ENCODE peak calls at places on chromosome 16, in six cellular contexts. One of them, this sample, is unnamed.
A peak's percentile ranks its signal among the peaks of the same experiment; 100 is the strongest.

GRCh38 chr16:86995456-86995855 is 321.7 kb downstream of the C16orf95 start:
- DNase-seq in OCI-LY7: no peak
- DNase-seq in HCEC 1CT: no peak
- DNase-seq in ACHN: no peak
- DNase-seq in HuH-7.5: no peak
- DNase-seq in neuronal stem cell: no peak
- DNase-seq in this sample: no peak

GRCh38 chr16:72099377-72099818 is 5.8 kb downstream of the DHX38 start:
- DNase-seq in HCEC 1CT: peak; percentile 34
- DNase-seq in HuH-7.5: peak; percentile 85
- DNase-seq in OCI-LY7: peak; percentile 67
- DNase-seq in ACHN: peak; percentile 77
- DNase-seq in neuronal stem cell: peak; percentile 27
- DNase-seq in this sample: peak; percentile 29

GRCh38 chr16:67504190-67505021 is 21.1 kb upstream of the AGRP start:
- DNase-seq in HuH-7.5: no peak
- DNase-seq in HCEC 1CT: no peak
- DNase-seq in OCI-LY7: peak; percentile 68
- DNase-seq in ACHN: no peak
- DNase-seq in neuronal stem cell: no peak
- DNase-seq in this sample: no peak

GRCh38 chr16:2977440-2977839 is 2.8 kb downstream of the PKMYT1 start:
- DNase-seq in HuH-7.5: no peak
- DNase-seq in OCI-LY7: no peak
- DNase-seq in ACHN: no peak
- DNase-seq in neuronal stem cell: no peak
- DNase-seq in HCEC 1CT: no peak
- DNase-seq in this sample: no peak

GRCh38 chr16:89577055-89577759 is 1.6 kb downstream of the CPNE7 start:
- DNase-seq in ACHN: no peak
- DNase-seq in HCEC 1CT: no peak
- DNase-seq in neuronal stem cell: no peak
- DNase-seq in OCI-LY7: no peak
- DNase-seq in HuH-7.5: no peak
- DNase-seq in this sample: no peak

GRCh38 chr16:53249331-53249730 is 184.9 kb upstream of the RBL2 start:
- DNase-seq in neuronal stem cell: no peak
- DNase-seq in HCEC 1CT: no peak
- DNase-seq in HuH-7.5: no peak
- DNase-seq in ACHN: no peak
- DNase-seq in OCI-LY7: no peak
- DNase-seq in this sample: no peak

GRCh38 chr16:84040823-84041391 is 1.7 kb downstream of the SLC38A8 start:
- DNase-seq in OCI-LY7: no peak
- DNase-seq in HCEC 1CT: no peak
- DNase-seq in HuH-7.5: no peak
- DNase-seq in ACHN: no peak
- DNase-seq in neuronal stem cell: no peak
- DNase-seq in this sample: no peak

GRCh38 chr16:79286646-79287423 is 313.7 kb downstream of the MAF start:
- DNase-seq in neuronal stem cell: no peak
- DNase-seq in ACHN: no peak
- DNase-seq in HuH-7.5: no peak
- DNase-seq in OCI-LY7: peak; percentile 91
- DNase-seq in HCEC 1CT: no peak
- DNase-seq in this sample: no peak

GRCh38 chr16:86428729-86429472 is 81.4 kb upstream of the FOXF1 start:
- DNase-seq in OCI-LY7: no peak
- DNase-seq in neuronal stem cell: no peak
- DNase-seq in ACHN: no peak
- DNase-seq in HCEC 1CT: no peak
- DNase-seq in HuH-7.5: no peak
- DNase-seq in this sample: no peak

GRCh38 chr16:68776821-68777485 is 39.9 kb downstream of the CDH1 start:
- DNase-seq in OCI-LY7: no peak
- DNase-seq in neuronal stem cell: no peak
- DNase-seq in HCEC 1CT: no peak
- DNase-seq in ACHN: no peak
- DNase-seq in HuH-7.5: no peak
- DNase-seq in this sample: no peak

GRCh38 chr16:1771864-1772361 is 570 bp upstream of the NME3 start:
- DNase-seq in neuronal stem cell: peak; percentile 24
- DNase-seq in HuH-7.5: no peak
- DNase-seq in HCEC 1CT: no peak
- DNase-seq in ACHN: no peak
- DNase-seq in OCI-LY7: peak; percentile 55
- DNase-seq in this sample: no peak

GRCh38 chr16:80489173-80489572 is 51.6 kb upstream of the DYNLRB2 start:
- DNase-seq in HCEC 1CT: no peak
- DNase-seq in ACHN: no peak
- DNase-seq in OCI-LY7: no peak
- DNase-seq in HuH-7.5: no peak
- DNase-seq in neuronal stem cell: no peak
- DNase-seq in this sample: no peak

GRCh38 chr16:89598199-89598598 is 15.2 kb upstream of the DPEP1 start:
- DNase-seq in ACHN: peak; percentile 49
- DNase-seq in HuH-7.5: peak; percentile 70
- DNase-seq in neuronal stem cell: no peak
- DNase-seq in OCI-LY7: no peak
- DNase-seq in HCEC 1CT: peak; percentile 54
- DNase-seq in this sample: no peak

GRCh38 chr16:74892574-74893461 is 92.1 kb downstream of the WDR59 start:
- DNase-seq in neuronal stem cell: no peak
- DNase-seq in ACHN: no peak
- DNase-seq in OCI-LY7: no peak
- DNase-seq in HuH-7.5: no peak
- DNase-seq in HCEC 1CT: no peak
- DNase-seq in this sample: no peak

GRCh38 chr16:49183911-49184310 is 97.7 kb downstream of the CBLN1 start:
- DNase-seq in HCEC 1CT: peak; percentile 7
- DNase-seq in HuH-7.5: no peak
- DNase-seq in neuronal stem cell: peak; percentile 15
- DNase-seq in OCI-LY7: peak; percentile 64
- DNase-seq in ACHN: peak; percentile 51
- DNase-seq in this sample: no peak

GRCh38 chr16:79595916-79596450 is 4.6 kb downstream of the MAF start:
- DNase-seq in HCEC 1CT: no peak
- DNase-seq in OCI-LY7: no peak
- DNase-seq in neuronal stem cell: no peak
- DNase-seq in HuH-7.5: no peak
- DNase-seq in ACHN: no peak
- DNase-seq in this sample: no peak

GRCh38 chr16:50719401-50720337 is 22.2 kb upstream of the CYLD start:
- DNase-seq in HCEC 1CT: no peak
- DNase-seq in neuronal stem cell: no peak
- DNase-seq in HuH-7.5: no peak
- DNase-seq in OCI-LY7: no peak
- DNase-seq in ACHN: no peak
- DNase-seq in this sample: no peak

GRCh38 chr16:14283786-14284185 is 212.7 kb downstream of the MRTFB start:
- DNase-seq in neuronal stem cell: no peak
- DNase-seq in HuH-7.5: no peak
- DNase-seq in OCI-LY7: no peak
- DNase-seq in ACHN: no peak
- DNase-seq in HCEC 1CT: no peak
- DNase-seq in this sample: no peak

GRCh38 chr16:46862555-46863447 is 21.4 kb upstream of the GPT2 start:
- DNase-seq in HCEC 1CT: peak; percentile 60
- DNase-seq in HuH-7.5: no peak
- DNase-seq in neuronal stem cell: no peak
- DNase-seq in ACHN: no peak
- DNase-seq in OCI-LY7: no peak
- DNase-seq in this sample: no peak

GRCh38 chr16:66007717-66008116 is 358.8 kb upstream of the CDH5 start:
- DNase-seq in ACHN: no peak
- DNase-seq in OCI-LY7: no peak
- DNase-seq in HCEC 1CT: peak; percentile 77
- DNase-seq in neuronal stem cell: no peak
- DNase-seq in HuH-7.5: no peak
- DNase-seq in this sample: no peak

GRCh38 chr16:1101573-1102332 is 5.7 kb upstream of the C1QTNF8 start:
- DNase-seq in ACHN: no peak
- DNase-seq in HuH-7.5: no peak
- DNase-seq in neuronal stem cell: no peak
- DNase-seq in OCI-LY7: no peak
- DNase-seq in HCEC 1CT: no peak
- DNase-seq in this sample: no peak

GRCh38 chr16:9139965-9140364 is 48.5 kb downstream of the HAPSTR1 start:
- DNase-seq in HCEC 1CT: peak; percentile 31
- DNase-seq in neuronal stem cell: no peak
- DNase-seq in ACHN: peak; percentile 54
- DNase-seq in OCI-LY7: peak; percentile 79
- DNase-seq in HuH-7.5: no peak
- DNase-seq in this sample: no peak

GRCh38 chr16:85656351-85657266 is 32.1 kb downstream of the GINS2 start:
- DNase-seq in ACHN: no peak
- DNase-seq in HuH-7.5: no peak
- DNase-seq in OCI-LY7: no peak
- DNase-seq in neuronal stem cell: no peak
- DNase-seq in HCEC 1CT: no peak
- DNase-seq in this sample: no peak

GRCh38 chr16:65024649-65025243 is 97.1 kb downstream of the CDH11 start:
- DNase-seq in ACHN: no peak
- DNase-seq in OCI-LY7: no peak
- DNase-seq in HuH-7.5: no peak
- DNase-seq in neuronal stem cell: no peak
- DNase-seq in HCEC 1CT: peak; percentile 28
- DNase-seq in this sample: peak; percentile 85

GRCh38 chr16:1990336-1991134 is 765 bp downstream of the SYNGR3 start:
- DNase-seq in HuH-7.5: peak; percentile 75
- DNase-seq in ACHN: peak; percentile 20
- DNase-seq in OCI-LY7: peak; percentile 58
- DNase-seq in neuronal stem cell: no peak
- DNase-seq in HCEC 1CT: no peak
- DNase-seq in this sample: no peak

GRCh38 chr16:73093146-73094144 is 45.5 kb upstream of the ZFHX3 start:
- DNase-seq in neuronal stem cell: no peak
- DNase-seq in HuH-7.5: no peak
- DNase-seq in OCI-LY7: no peak
- DNase-seq in HCEC 1CT: no peak
- DNase-seq in ACHN: no peak
- DNase-seq in this sample: no peak

GRCh38 chr16:64311241-64311640 is 810.6 kb downstream of the CDH11 start:
- DNase-seq in OCI-LY7: no peak
- DNase-seq in HuH-7.5: no peak
- DNase-seq in HCEC 1CT: no peak
- DNase-seq in neuronal stem cell: no peak
- DNase-seq in ACHN: peak; percentile 84
- DNase-seq in this sample: no peak

GRCh38 chr16:1355591-1355990 is 3.9 kb downstream of the GNPTG start:
- DNase-seq in HCEC 1CT: no peak
- DNase-seq in ACHN: no peak
- DNase-seq in HuH-7.5: no peak
- DNase-seq in OCI-LY7: no peak
- DNase-seq in neuronal stem cell: no peak
- DNase-seq in this sample: no peak

GRCh38 chr16:86494039-86494564 is 16.2 kb upstream of the FOXF1 start:
- DNase-seq in HuH-7.5: no peak
- DNase-seq in ACHN: no peak
- DNase-seq in HCEC 1CT: no peak
- DNase-seq in OCI-LY7: no peak
- DNase-seq in neuronal stem cell: no peak
- DNase-seq in this sample: no peak

GRCh38 chr16:50862818-50863672 is 121.2 kb downstream of the CYLD start:
- DNase-seq in neuronal stem cell: no peak
- DNase-seq in HCEC 1CT: no peak
- DNase-seq in HuH-7.5: no peak
- DNase-seq in OCI-LY7: no peak
- DNase-seq in ACHN: no peak
- DNase-seq in this sample: no peak

GRCh38 chr16:70395345-70395901 is 43.5 kb downstream of the ST3GAL2 start:
- DNase-seq in neuronal stem cell: peak; percentile 48
- DNase-seq in HuH-7.5: peak; percentile 94
- DNase-seq in HCEC 1CT: peak; percentile 52
- DNase-seq in OCI-LY7: peak; percentile 76
- DNase-seq in ACHN: peak; percentile 67
- DNase-seq in this sample: no peak

GRCh38 chr16:85641776-85642176 is 28.7 kb downstream of the GSE1 start:
- DNase-seq in ACHN: no peak
- DNase-seq in OCI-LY7: no peak
- DNase-seq in HuH-7.5: no peak
- DNase-seq in HCEC 1CT: no peak
- DNase-seq in neuronal stem cell: no peak
- DNase-seq in this sample: no peak

GRCh38 chr16:83933885-83934683 is 19.0 kb upstream of the OSGIN1 start:
- DNase-seq in ACHN: no peak
- DNase-seq in HuH-7.5: no peak
- DNase-seq in neuronal stem cell: no peak
- DNase-seq in OCI-LY7: no peak
- DNase-seq in HCEC 1CT: no peak
- DNase-seq in this sample: no peak

GRCh38 chr16:35198223-35199199 is 1739.1 kb downstream of the TP53TG3F start:
- DNase-seq in neuronal stem cell: no peak
- DNase-seq in HCEC 1CT: no peak
- DNase-seq in ACHN: no peak
- DNase-seq in OCI-LY7: no peak
- DNase-seq in HuH-7.5: no peak
- DNase-seq in this sample: no peak

GRCh38 chr16:66551788-66552287 is 538 bp upstream of the CKLF start:
- DNase-seq in neuronal stem cell: no peak
- DNase-seq in OCI-LY7: peak; percentile 26
- DNase-seq in HCEC 1CT: no peak
- DNase-seq in HuH-7.5: no peak
- DNase-seq in ACHN: no peak
- DNase-seq in this sample: no peak

GRCh38 chr16:9854665-9855064 is 327.6 kb downstream of the GRIN2A start:
- DNase-seq in neuronal stem cell: no peak
- DNase-seq in HCEC 1CT: peak; percentile 89
- DNase-seq in HuH-7.5: no peak
- DNase-seq in ACHN: no peak
- DNase-seq in OCI-LY7: no peak
- DNase-seq in this sample: peak; percentile 13

GRCh38 chr16:75252049-75252864 is 833 bp upstream of the BCAR1 start:
- DNase-seq in ACHN: no peak
- DNase-seq in neuronal stem cell: no peak
- DNase-seq in OCI-LY7: no peak
- DNase-seq in HCEC 1CT: no peak
- DNase-seq in HuH-7.5: no peak
- DNase-seq in this sample: no peak